ENCODE peak calls at places on chromosomes 2 and 18, in five cellular contexts. L is H1, Z is HepG2, A is GM12878, E is K562. R is an unnamed sample.
A peak's percentile ranks its signal among the peaks of the same experiment; 100 is the strongest.

GRCh38 chr2:88735133-88735532 is 43.7 kb downstream of the RPIA start:
- DNase-seq in L (no peak), Z (no peak), A (no peak), E (no peak), R (no peak)

GRCh38 chr2:119700866-119701265 is 21.9 kb downstream of the TMEM177 start:
- DNase-seq in L (no peak), Z (no peak), A (no peak), E (no peak), R (no peak)

GRCh38 chr18:25099838-25100393 is 252.1 kb downstream of the ZNF521 start:
- DNase-seq in L (no peak), Z (no peak), A (no peak), E (no peak), R (no peak)

GRCh38 chr18:46456691-46457090 is 200.3 kb downstream of the LOXHD1 start:
- DNase-seq in L (no peak), Z (no peak), A (no peak), E (no peak), R (no peak)

GRCh38 chr18:35458271-35458670 is 39.5 kb downstream of the INO80C start:
- DNase-seq in L (no peak), Z (peak; percentile 13), A (no peak), E (no peak), R (no peak)

GRCh38 chr2:24768013-24768412 is 25.2 kb downstream of the PTRHD1 start:
- DNase-seq in L (no peak), Z (no peak), A (no peak), E (no peak), R (no peak)

GRCh38 chr2:134583462-134583861 is 135.3 kb downstream of the TMEM163 start:
- DNase-seq in L (no peak), Z (no peak), A (no peak), E (no peak), R (no peak)

GRCh38 chr2:120834206-120834605 is 98.5 kb downstream of the GLI2 start:
- DNase-seq in L (no peak), Z (no peak), A (no peak), E (no peak), R (no peak)

GRCh38 chr2:142989276-142990204 is 112.1 kb downstream of the KYNU start:
- DNase-seq in L (no peak), Z (peak; percentile 44), A (no peak), E (peak; percentile 7), R (no peak)

GRCh38 chr2:241926541-241927311 is 57.2 kb downstream of the RTP5 start:
- DNase-seq in L (no peak), Z (peak; percentile 61), A (no peak), E (no peak), R (no peak)

GRCh38 chr2:241944821-241945220 is 75.3 kb downstream of the RTP5 start:
- DNase-seq in L (no peak), Z (no peak), A (no peak), E (no peak), R (no peak)

GRCh38 chr18:68797901-68798300 is at the start of gene CCDC102B:
- DNase-seq in L (no peak), Z (no peak), A (no peak), E (no peak), R (peak; percentile 4)

GRCh38 chr18:70322928-70323327 is 34.1 kb downstream of the SOCS6 start:
- DNase-seq in L (no peak), Z (peak; percentile 54), A (no peak), E (no peak), R (no peak)

GRCh38 chr2:109497447-109497846 is 116.3 kb downstream of the SEPTIN10 start:
- DNase-seq in L (no peak), Z (no peak), A (no peak), E (no peak), R (no peak)
- TF ChIP-seq POLR2AphosphoS5 in L (no peak), Z (no peak), A (no peak), E (no peak), R (no peak)

GRCh38 chr2:44170337-44170736 is 1.7 kb downstream of the PPM1B start:
- DNase-seq in L (no peak), Z (peak; percentile 20), A (no peak), E (no peak), R (no peak)

GRCh38 chr2:44171018-44171417 is 2.3 kb downstream of the PPM1B start:
- DNase-seq in L (no peak), Z (peak; percentile 26), A (no peak), E (no peak), R (no peak)

GRCh38 chr2:44167908-44168683 is 579 bp upstream of the PPM1B start:
- DNase-seq in L (peak; percentile 90), Z (peak; percentile 100), A (peak; percentile 98), E (peak; percentile 99), R (peak; percentile 95)

GRCh38 chr2:44168684-44169154 is at the start of gene PPM1B:
- DNase-seq in L (peak; percentile 99), Z (no peak), A (no peak), E (no peak), R (peak; percentile 100)

GRCh38 chr2:44169155-44169898 is 652 bp downstream of the PPM1B start:
- DNase-seq in L (peak; percentile 66), Z (peak; percentile 24), A (peak; percentile 27), E (peak; percentile 39), R (peak; percentile 71)
- TF ChIP-seq GABPA in L (no peak), Z (no peak), A (no peak), E (no peak), R (no peak)

GRCh38 chr18:55110436-55110835 is 151.2 kb upstream of the CCDC68 start:
- DNase-seq in L (no peak), Z (no peak), A (no peak), E (no peak), R (no peak)
- TF ChIP-seq USF2 in L (no peak), Z (no peak), A (no peak), E (no peak), R (no peak)

GRCh38 chr2:179939282-179939681 is 67.8 kb downstream of the CWC22 start:
- DNase-seq in L (no peak), Z (no peak), A (no peak), E (peak; percentile 19), R (no peak)
- TF ChIP-seq POLR2AphosphoS5 in L (no peak), Z (no peak), A (no peak), E (no peak), R (no peak)

GRCh38 chr18:5772271-5772670 is 123.1 kb downstream of the TMEM200C start:
- DNase-seq in L (no peak), Z (no peak), A (no peak), E (no peak), R (no peak)
- TF ChIP-seq GABPA in L (no peak), Z (no peak), A (no peak), E (no peak), R (no peak)

DNA sequence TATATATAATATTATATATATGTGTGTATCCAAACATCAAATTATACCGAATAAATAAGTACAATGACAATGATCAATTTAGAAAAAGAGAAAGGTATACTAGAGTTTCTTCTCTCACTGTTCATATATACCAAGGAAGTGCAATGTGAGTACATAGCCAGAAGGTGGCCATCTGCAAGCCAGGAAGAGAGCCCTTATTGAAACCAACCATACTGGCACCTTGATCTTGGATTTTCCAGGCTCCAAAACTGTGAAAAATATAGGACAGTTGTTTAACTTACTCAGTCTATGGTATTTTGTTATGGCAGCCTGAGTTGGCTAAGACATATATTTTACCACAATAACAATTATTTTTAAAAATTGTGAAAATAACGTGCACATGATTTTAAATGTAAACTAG is 1490.2 kb upstream of the SLC39A10 start:
- DNase-seq in L (no peak), Z (peak; percentile 39), A (no peak), E (no peak), R (peak; percentile 6)
- TF ChIP-seq USF2 in L (no peak), Z (no peak), A (no peak), E (no peak), R (no peak)

GRCh38 chr18:13223341-13224148 is 5.0 kb downstream of the LDLRAD4 start:
- DNase-seq in L (no peak), Z (no peak), A (no peak), E (no peak), R (peak; percentile 66)
- TF ChIP-seq POLR2AphosphoS5 in L (no peak), Z (no peak), A (no peak), E (no peak), R (no peak)

GRCh38 chr2:85888020-85888744 is 608 bp downstream of the ST3GAL5 start:
- DNase-seq in L (no peak), Z (no peak), A (no peak), E (no peak), R (peak; percentile 46)

GRCh38 chr2:85888745-85889647 is at the start of gene ST3GAL5:
- DNase-seq in L (peak; percentile 94), Z (peak; percentile 73), A (peak; percentile 51), E (peak; percentile 95), R (peak; percentile 97)

GRCh38 chr2:85886585-85886984 is 2.2 kb downstream of the ST3GAL5 start:
- DNase-seq in L (no peak), Z (no peak), A (no peak), E (peak; percentile 40), R (no peak)

GRCh38 chr2:85886141-85886540 is 2.6 kb downstream of the ST3GAL5 start:
- DNase-seq in L (no peak), Z (no peak), A (no peak), E (no peak), R (no peak)

DNA sequence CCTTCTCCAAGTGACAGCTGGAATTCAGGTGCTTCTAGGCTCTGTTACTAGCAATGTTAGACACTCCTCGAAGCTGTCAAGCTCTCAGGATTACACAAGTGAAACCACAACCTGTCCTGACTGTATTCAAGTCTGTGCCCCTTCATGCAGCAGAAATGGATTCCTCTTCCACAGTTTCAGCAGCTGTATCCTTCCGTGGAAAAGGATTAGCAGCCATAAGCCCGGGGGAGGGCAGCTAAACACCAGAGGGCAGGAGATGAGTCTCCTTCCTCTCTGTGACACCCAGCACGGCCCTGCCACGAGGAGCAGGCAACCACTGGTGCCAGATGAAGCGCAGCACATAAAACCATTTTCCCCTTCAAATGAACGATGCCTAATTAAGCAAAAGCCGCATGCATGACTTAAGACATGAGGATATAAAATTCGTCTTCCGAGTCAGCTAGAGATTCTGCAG is 1.2 kb downstream of the ST3GAL5 start:
- DNase-seq in L (no peak), Z (no peak), A (no peak), E (peak; percentile 17), R (peak; percentile 52)
- TF ChIP-seq GABPA in L (no peak), Z (no peak), A (no peak), E (no peak), R (no peak)

R was measured in SK-N-SH.